ENCODE peak calls at places on chromosomes 7 and 10, in six cellular contexts. One of them, this sample, is unnamed.

GRCh38 chr10:6514844-6515780 is 65.0 kb downstream of the PRKCQ start:
- DNase-seq in GM12891: no peak
- DNase-seq in GM12878: no peak
- DNase-seq in H1: no peak
- DNase-seq in K562: no peak
- DNase-seq in HepG2: no peak
- DNase-seq in this sample: no peak

GRCh38 chr10:85977642-85978041 is 389.0 kb downstream of the GRID1 start:
- DNase-seq in HepG2: no peak
- DNase-seq in GM12891: no peak
- DNase-seq in K562: no peak
- DNase-seq in GM12878: no peak
- DNase-seq in H1: no peak
- DNase-seq in this sample: no peak

GRCh38 chr7:1555046-1555812 is 776 bp downstream of the TMEM184A start:
- DNase-seq in H1: peak
- DNase-seq in GM12891: no peak
- DNase-seq in GM12878: no peak
- DNase-seq in K562: peak
- DNase-seq in HepG2: peak
- DNase-seq in this sample: no peak

GRCh38 chr10:20682782-20683181 is 214.3 kb downstream of the NEBL start:
- DNase-seq in K562: no peak
- DNase-seq in GM12891: no peak
- DNase-seq in GM12878: no peak
- DNase-seq in H1: no peak
- DNase-seq in HepG2: no peak
- DNase-seq in this sample: no peak

GRCh38 chr10:118463740-118464139 is 121.6 kb upstream of the FAM204A start:
- DNase-seq in GM12878: no peak
- DNase-seq in K562: no peak
- DNase-seq in H1: no peak
- DNase-seq in GM12891: no peak
- DNase-seq in HepG2: no peak
- DNase-seq in this sample: no peak

GRCh38 chr10:116815641-116816415 is 33.5 kb upstream of the ENO4 start:
- DNase-seq in HepG2: no peak
- DNase-seq in H1: no peak
- DNase-seq in K562: no peak
- DNase-seq in GM12878: no peak
- DNase-seq in GM12891: no peak
- DNase-seq in this sample: no peak

GRCh38 chr7:1663243-1663642 is 6.8 kb upstream of the ELFN1 start:
- DNase-seq in HepG2: no peak
- DNase-seq in GM12891: peak
- DNase-seq in H1: no peak
- DNase-seq in GM12878: no peak
- DNase-seq in K562: peak
- DNase-seq in this sample: peak

GRCh38 chr7:22858640-22859561 is 36.3 kb upstream of the TOMM7 start:
- DNase-seq in GM12878: no peak
- DNase-seq in GM12891: no peak
- DNase-seq in K562: no peak
- DNase-seq in HepG2: no peak
- DNase-seq in H1: no peak
- DNase-seq in this sample: no peak

GRCh38 chr10:131885391-131886165 is 15.2 kb upstream of the PPP2R2D start:
- DNase-seq in HepG2: peak
- DNase-seq in K562: peak
- DNase-seq in GM12891: peak
- DNase-seq in GM12878: no peak
- DNase-seq in H1: peak
- DNase-seq in this sample: peak

GRCh38 chr10:76114556-76114955 is 683.1 kb downstream of the LRMDA start:
- DNase-seq in H1: no peak
- DNase-seq in GM12891: no peak
- DNase-seq in HepG2: peak
- DNase-seq in GM12878: no peak
- DNase-seq in K562: no peak
- DNase-seq in this sample: no peak

GRCh38 chr7:29091722-29092121 is 54.6 kb downstream of the CPVL start:
- DNase-seq in H1: no peak
- DNase-seq in GM12878: no peak
- DNase-seq in HepG2: no peak
- DNase-seq in GM12891: peak
- DNase-seq in K562: no peak
- DNase-seq in this sample: peak

GRCh38 chr10:50310560-50311174 is 59.4 kb upstream of the ASAH2 start:
- DNase-seq in GM12891: no peak
- DNase-seq in GM12878: no peak
- DNase-seq in H1: peak
- DNase-seq in K562: peak
- DNase-seq in HepG2: peak
- DNase-seq in this sample: no peak

GRCh38 chr7:121307021-121307575 is 21.7 kb upstream of the WNT16 start:
- DNase-seq in GM12891: no peak
- DNase-seq in HepG2: no peak
- DNase-seq in H1: no peak
- DNase-seq in GM12878: no peak
- DNase-seq in K562: no peak
- DNase-seq in this sample: no peak

GRCh38 chr7:129950191-129950940 is 2.4 kb downstream of the UBE2H start:
- DNase-seq in HepG2: no peak
- DNase-seq in GM12891: no peak
- DNase-seq in H1: no peak
- DNase-seq in K562: peak
- DNase-seq in GM12878: peak
- DNase-seq in this sample: no peak

GRCh38 chr10:132389631-132390454 is 7.2 kb upstream of the PWWP2B start:
- DNase-seq in H1: no peak
- DNase-seq in GM12891: no peak
- DNase-seq in K562: no peak
- DNase-seq in HepG2: no peak
- DNase-seq in GM12878: no peak
- DNase-seq in this sample: no peak

GRCh38 chr10:35135861-35136260 is 9.2 kb downstream of the CREM start:
- DNase-seq in H1: no peak
- DNase-seq in GM12891: no peak
- DNase-seq in GM12878: no peak
- DNase-seq in K562: no peak
- DNase-seq in HepG2: no peak
- DNase-seq in this sample: no peak

GRCh38 chr10:26550774-26551526 is 112.8 kb downstream of the APBB1IP start:
- DNase-seq in GM12878: peak
- DNase-seq in HepG2: peak
- DNase-seq in K562: peak
- DNase-seq in H1: peak
- DNase-seq in GM12891: no peak
- DNase-seq in this sample: no peak

GRCh38 chr7:15839415-15840100 is 153.1 kb upstream of the MEOX2 start:
- DNase-seq in H1: peak
- DNase-seq in K562: no peak
- DNase-seq in HepG2: no peak
- DNase-seq in GM12891: no peak
- DNase-seq in GM12878: no peak
- DNase-seq in this sample: no peak

GRCh38 chr10:104641150-104642000 is at the start of gene SORCS3:
- DNase-seq in GM12878: no peak
- DNase-seq in H1: peak
- DNase-seq in K562: no peak
- DNase-seq in HepG2: no peak
- DNase-seq in GM12891: no peak
- DNase-seq in this sample: no peak

GRCh38 chr10:15253951-15254807 is 85.7 kb upstream of the NMT2 start:
- DNase-seq in HepG2: no peak
- DNase-seq in K562: no peak
- DNase-seq in GM12891: no peak
- DNase-seq in H1: no peak
- DNase-seq in GM12878: peak
- DNase-seq in this sample: no peak

GRCh38 chr7:30276203-30276900 is 8.0 kb upstream of the ZNRF2 start:
- DNase-seq in H1: peak
- DNase-seq in GM12878: no peak
- DNase-seq in HepG2: peak
- DNase-seq in K562: no peak
- DNase-seq in GM12891: no peak
- DNase-seq in this sample: no peak

GRCh38 chr7:153110606-153111005 is 351.1 kb downstream of the ACTR3B start:
- DNase-seq in GM12891: no peak
- DNase-seq in K562: no peak
- DNase-seq in H1: no peak
- DNase-seq in HepG2: no peak
- DNase-seq in GM12878: no peak
- DNase-seq in this sample: no peak

GRCh38 chr7:96026006-96026405 is 253.7 kb downstream of the DYNC1I1 start:
- DNase-seq in HepG2: no peak
- DNase-seq in GM12878: no peak
- DNase-seq in K562: no peak
- DNase-seq in H1: no peak
- DNase-seq in GM12891: no peak
- DNase-seq in this sample: no peak

GRCh38 chr10:30674796-30675195 is 45.2 kb upstream of the LYZL2 start:
- DNase-seq in K562: no peak
- DNase-seq in GM12878: no peak
- DNase-seq in HepG2: no peak
- DNase-seq in GM12891: no peak
- DNase-seq in H1: no peak
- DNase-seq in this sample: no peak

GRCh38 chr10:71725998-71726672 is 6.6 kb upstream of the C10orf105 start:
- DNase-seq in GM12878: no peak
- DNase-seq in HepG2: peak
- DNase-seq in H1: no peak
- DNase-seq in K562: peak
- DNase-seq in GM12891: no peak
- DNase-seq in this sample: no peak

GRCh38 chr10:125521721-125522680 is 161.0 kb downstream of the TEX36 start:
- DNase-seq in HepG2: peak
- DNase-seq in K562: peak
- DNase-seq in GM12891: peak
- DNase-seq in GM12878: no peak
- DNase-seq in H1: peak
- DNase-seq in this sample: peak

GRCh38 chr10:101816913-101817541 is 1.2 kb downstream of the OGA start:
- DNase-seq in H1: peak
- DNase-seq in K562: no peak
- DNase-seq in GM12878: no peak
- DNase-seq in GM12891: no peak
- DNase-seq in HepG2: no peak
- DNase-seq in this sample: no peak

GRCh38 chr10:101816375-101816773 is 1.9 kb downstream of the OGA start:
- DNase-seq in GM12891: no peak
- DNase-seq in H1: no peak
- DNase-seq in HepG2: no peak
- DNase-seq in GM12878: no peak
- DNase-seq in K562: no peak
- DNase-seq in this sample: no peak

GRCh38 chr10:101818958-101819633 is 852 bp upstream of the OGA start:
- DNase-seq in GM12878: no peak
- DNase-seq in HepG2: peak
- DNase-seq in H1: no peak
- DNase-seq in GM12891: no peak
- DNase-seq in K562: peak
- DNase-seq in this sample: no peak

GRCh38 chr10:101818119-101818957 is at the start of gene OGA:
- DNase-seq in GM12891: peak
- DNase-seq in GM12878: peak
- DNase-seq in K562: peak
- DNase-seq in HepG2: peak
- DNase-seq in H1: peak
- DNase-seq in this sample: peak

DNA sequence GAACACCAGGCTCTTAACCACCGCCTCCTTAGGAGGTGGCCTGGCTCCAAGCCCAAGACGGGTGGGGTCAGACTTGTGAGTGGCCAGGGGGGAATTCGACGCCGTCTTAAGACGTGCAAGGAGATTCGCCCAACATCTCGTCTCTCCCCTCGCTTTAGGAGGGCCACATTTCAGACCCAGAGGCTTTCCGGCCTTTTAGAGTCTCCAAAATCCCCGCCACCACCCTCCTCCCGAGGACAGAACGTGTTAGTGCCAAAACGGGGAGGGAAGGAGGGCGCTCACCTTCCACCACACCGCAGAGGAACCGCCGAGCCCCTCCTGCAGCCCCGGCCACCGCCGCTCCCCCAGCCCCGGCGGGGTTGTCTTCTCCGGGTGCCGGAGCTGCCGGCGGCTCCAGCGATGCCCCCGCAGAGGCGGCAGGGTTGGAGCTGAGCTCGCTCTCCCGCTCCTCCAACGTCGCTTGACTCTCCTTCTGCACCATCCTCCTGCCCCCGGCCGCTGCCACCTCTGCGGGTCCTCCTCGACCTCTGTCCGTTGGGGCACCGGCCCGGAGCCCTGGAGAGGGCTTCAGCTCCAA is 614 bp downstream of the OGA start:
- DNase-seq in GM12891: no peak
- DNase-seq in K562: peak
- DNase-seq in GM12878: no peak
- DNase-seq in HepG2: no peak
- DNase-seq in H1: no peak
- DNase-seq in this sample: no peak
- TF ChIP-seq POLR2A in GM12891: no peak
- TF ChIP-seq POLR2A in K562: no peak
- TF ChIP-seq POLR2A in GM12878: peak
- TF ChIP-seq POLR2A in HepG2: no peak
- TF ChIP-seq POLR2A in H1: peak
- TF ChIP-seq POLR2A in this sample: no peak

DNA sequence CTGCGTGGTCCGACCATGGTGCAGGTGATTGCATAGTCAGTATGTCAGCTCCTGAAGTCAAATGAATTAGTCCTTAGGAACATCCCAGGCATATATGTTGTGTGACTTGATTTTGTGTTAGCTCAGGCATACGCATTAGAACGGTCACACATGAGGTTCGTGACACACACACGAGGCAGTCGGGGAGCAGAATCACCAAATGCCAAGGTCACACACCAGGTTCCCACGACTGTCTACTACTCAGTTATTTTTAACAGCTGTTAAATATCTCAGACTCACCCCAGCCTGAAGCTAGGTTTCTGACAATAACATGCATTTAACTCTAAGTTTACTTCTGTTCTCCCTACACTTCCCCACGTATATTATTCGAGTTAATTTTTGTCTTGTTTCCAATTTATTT is 54.8 kb downstream of the DYNC2I1 start:
- DNase-seq in GM12891: no peak
- DNase-seq in K562: no peak
- DNase-seq in H1: no peak
- DNase-seq in GM12878: no peak
- DNase-seq in HepG2: no peak
- DNase-seq in this sample: no peak
- TF ChIP-seq TAF1 in GM12891: no peak
- TF ChIP-seq TAF1 in K562: no peak
- TF ChIP-seq TAF1 in H1: no peak
- TF ChIP-seq TAF1 in GM12878: no peak
- TF ChIP-seq TAF1 in HepG2: no peak
- TF ChIP-seq TAF1 in this sample: no peak

GRCh38 chr7:5704534-5704922 is 76.9 kb downstream of the RNF216 start:
- DNase-seq in GM12891: peak
- DNase-seq in HepG2: peak
- DNase-seq in H1: peak
- DNase-seq in K562: peak
- DNase-seq in GM12878: no peak
- DNase-seq in this sample: no peak
- TF ChIP-seq POLR2AphosphoS5 in GM12891: no peak
- TF ChIP-seq POLR2AphosphoS5 in HepG2: no peak
- TF ChIP-seq POLR2AphosphoS5 in H1: no peak
- TF ChIP-seq POLR2AphosphoS5 in K562: no peak
- TF ChIP-seq POLR2AphosphoS5 in GM12878: no peak
- TF ChIP-seq POLR2AphosphoS5 in this sample: no peak

GRCh38 chr10:4663162-4663992 is 162.6 kb upstream of the AKR1E2 start:
- DNase-seq in HepG2: peak
- DNase-seq in K562: peak
- DNase-seq in H1: no peak
- DNase-seq in GM12878: peak
- DNase-seq in GM12891: no peak
- DNase-seq in this sample: no peak
- TF ChIP-seq POLR2A in HepG2: no peak
- TF ChIP-seq POLR2A in K562: no peak
- TF ChIP-seq POLR2A in H1: no peak
- TF ChIP-seq POLR2A in GM12878: no peak
- TF ChIP-seq POLR2A in GM12891: no peak
- TF ChIP-seq POLR2A in this sample: no peak

This sample was measured in GM12892.